ENCODE peak calls at places on chromosome 6, in four cellular contexts. A, S, U and Y are unnamed samples.

GRCh38 chr6:79672631-79673065 is 41.5 kb downstream of the SH3BGRL2 start:
- DNase-seq in A (peak; percentile 47), S (no peak), U (no peak), Y (peak; percentile 42)

GRCh38 chr6:21390537-21391213 is 202.9 kb upstream of the SOX4 start:
- DNase-seq in A (no peak), S (peak; percentile 18), U (no peak), Y (no peak)

GRCh38 chr6:73733791-73734190 is 37.8 kb downstream of the CD109 start:
- DNase-seq in A (no peak), S (no peak), U (no peak), Y (no peak)

GRCh38 chr6:56683882-56684281 is 41.2 kb upstream of the DST start:
- DNase-seq in A (peak; percentile 91), S (no peak), U (peak; percentile 68), Y (no peak)

GRCh38 chr6:53495496-53495895 is 49.4 kb downstream of the GCLC start:
- DNase-seq in A (no peak), S (peak; percentile 76), U (no peak), Y (no peak)

GRCh38 chr6:38413097-38413800 is 226.5 kb downstream of the BTBD9 start:
- DNase-seq in A (peak; percentile 1), S (no peak), U (no peak), Y (no peak)

GRCh38 chr6:7247828-7248227 is 65.2 kb downstream of the SSR1 start:
- DNase-seq in A (no peak), S (no peak), U (no peak), Y (no peak)

GRCh38 chr6:164477126-164477525 is 832.3 kb downstream of the C6orf118 start:
- DNase-seq in A (no peak), S (no peak), U (no peak), Y (no peak)

GRCh38 chr6:72619883-72620696 is 1.8 kb upstream of the KCNQ5 start:
- DNase-seq in A (peak; percentile 31), S (peak; percentile 87), U (no peak), Y (no peak)

GRCh38 chr6:33609444-33610034 is 11.6 kb upstream of the ITPR3 start:
- DNase-seq in A (peak; percentile 84), S (no peak), U (peak; percentile 83), Y (no peak)

GRCh38 chr6:36788768-36789167 is 50.5 kb downstream of the CPNE5 start:
- DNase-seq in A (no peak), S (peak; percentile 62), U (no peak), Y (no peak)

GRCh38 chr6:127841811-127842210 is 59.0 kb downstream of the THEMIS start:
- DNase-seq in A (no peak), S (no peak), U (no peak), Y (no peak)

GRCh38 chr6:71457883-71458282 is 169.3 kb downstream of the OGFRL1 start:
- DNase-seq in A (peak; percentile 22), S (peak; percentile 7), U (no peak), Y (peak; percentile 71)

GRCh38 chr6:158149641-158150040 is 18.4 kb downstream of the SERAC1 start:
- DNase-seq in A (peak; percentile 42), S (no peak), U (no peak), Y (peak; percentile 76)

GRCh38 chr6:43890197-43891062 is 120.4 kb downstream of the VEGFA start:
- DNase-seq in A (no peak), S (peak; percentile 25), U (no peak), Y (peak; percentile 46)

GRCh38 chr6:137864812-137865508 is 2.1 kb upstream of the TNFAIP3 start:
- DNase-seq in A (no peak), S (no peak), U (no peak), Y (no peak)

GRCh38 chr6:84762220-84762940 is 2.0 kb downstream of the TBX18 start:
- DNase-seq in A (no peak), S (peak; percentile 13), U (no peak), Y (no peak)

GRCh38 chr6:168877821-168878282 is 375.8 kb downstream of the THBS2 start:
- DNase-seq in A (peak; percentile 65), S (peak; percentile 6), U (no peak), Y (peak; percentile 48)

GRCh38 chr6:95364016-95364604 is 213.2 kb upstream of the MANEA start:
- DNase-seq in A (peak; percentile 22), S (peak; percentile 55), U (no peak), Y (peak; percentile 68)

GRCh38 chr6:165805067-165805525 is 142.1 kb upstream of the PDE10A start:
- DNase-seq in A (no peak), S (no peak), U (no peak), Y (no peak)

GRCh38 chr6:7529141-7529540 is 12.3 kb upstream of the DSP start:
- DNase-seq in A (no peak), S (peak; percentile 79), U (no peak), Y (no peak)

GRCh38 chr6:84050408-84050807 is 16.8 kb downstream of the MRAP2 start:
- DNase-seq in A (no peak), S (no peak), U (no peak), Y (no peak)

GRCh38 chr6:1798303-1798964 is 188.7 kb downstream of the FOXC1 start:
- DNase-seq in A (peak; percentile 10), S (no peak), U (no peak), Y (no peak)

GRCh38 chr6:90027004-90027403 is 132.7 kb downstream of the GJA10 start:
- DNase-seq in A (no peak), S (peak; percentile 5), U (no peak), Y (peak; percentile 46)

GRCh38 chr6:116902634-116903033 is 25.6 kb downstream of the RFX6 start:
- DNase-seq in A (no peak), S (no peak), U (no peak), Y (no peak)

GRCh38 chr6:136539967-136540366 is 10.3 kb downstream of the MAP7 start:
- DNase-seq in A (peak; percentile 49), S (no peak), U (no peak), Y (peak; percentile 75)

GRCh38 chr6:37884548-37884947 is 65.0 kb downstream of the ZFAND3 start:
- DNase-seq in A (no peak), S (no peak), U (no peak), Y (no peak)

GRCh38 chr6:85469276-85470022 is 19.6 kb downstream of the NT5E start:
- DNase-seq in A (peak; percentile 75), S (no peak), U (no peak), Y (no peak)

GRCh38 chr6:67667640-67668422 is 967.3 kb upstream of the ADGRB3 start:
- DNase-seq in A (no peak), S (peak; percentile 4), U (no peak), Y (no peak)

GRCh38 chr6:112956696-112957525 is 609.8 kb downstream of the RFPL4B start:
- DNase-seq in A (peak; percentile 9), S (no peak), U (no peak), Y (peak; percentile 15)

GRCh38 chr6:127102859-127103258 is 15.6 kb upstream of the RSPO3 start:
- DNase-seq in A (no peak), S (no peak), U (no peak), Y (no peak)

GRCh38 chr6:167097770-167098169 is 25.1 kb upstream of the CCR6 start:
- DNase-seq in A (no peak), S (no peak), U (no peak), Y (no peak)

GRCh38 chr6:33193619-33194018 is 1.4 kb upstream of the COL11A2 start:
- DNase-seq in A (no peak), S (no peak), U (no peak), Y (no peak)

GRCh38 chr6:83867527-83868161 is 8.2 kb downstream of the CYB5R4 start:
- DNase-seq in A (peak; percentile 56), S (peak; percentile 20), U (peak; percentile 64), Y (peak; percentile 35)

GRCh38 chr6:15301179-15302006 is 55.5 kb downstream of the JARID2 start:
- DNase-seq in A (no peak), S (no peak), U (no peak), Y (no peak)

GRCh38 chr6:44157152-44157521 is 1.5 kb upstream of the CAPN11 start:
- DNase-seq in A (no peak), S (peak; percentile 28), U (no peak), Y (no peak)